ENCODE peak calls at places on chromosome 2, in seven cellular contexts. B is kidney; T is lower lobe of right lung; M is CD4-positive, alpha-beta memory T cell; Q is lung; Y is endothelial cell of umbilical vein; A is OCI-LY7. S is an unnamed sample. For H3K4me1, the result is how much of the 10 kb centered on the place peaks cover.

GRCh38 chr2:210072493-210072892 is 70.1 kb downstream of the RPE start:
- DNase-seq in M (no peak), Q (no peak), A (no peak), T (no peak), B (no peak), Y (no peak), S (no peak)

GRCh38 chr2:4635289-4635688 is 931.9 kb downstream of the DCDC2C start:
- DNase-seq in Q (no peak), A (no peak), M (no peak), T (no peak), B (no peak), Y (peak), S (no peak)

GRCh38 chr2:195434346-195434745 is 222.7 kb upstream of the SLC39A10 start:
- DNase-seq in B (no peak), T (no peak), M (no peak), Q (no peak), A (no peak), Y (no peak), S (no peak)

GRCh38 chr2:211077216-211077764 is 520.9 kb downstream of the CPS1 start:
- DNase-seq in A (no peak), T (no peak), B (no peak), Y (no peak), M (no peak), Q (no peak), S (no peak)

GRCh38 chr2:101400048-101400447 is 12.7 kb upstream of the CREG2 start:
- DNase-seq in M (no peak), T (no peak), B (no peak), Q (no peak), A (no peak), Y (no peak), S (no peak)

GRCh38 chr2:33496150-33496549 is 19.7 kb downstream of the RASGRP3 start:
- DNase-seq in T (no peak), A (no peak), M (no peak), Y (peak), Q (no peak), B (no peak), S (no peak)

GRCh38 chr2:240129311-240129710 is 6.8 kb downstream of the COPS9 start:
- DNase-seq in Q (no peak), B (peak), T (peak), M (no peak), A (no peak), Y (no peak), S (no peak)

GRCh38 chr2:107091163-107091864 is 205.3 kb upstream of the ST6GAL2 start:
- DNase-seq in Y (no peak), B (no peak), T (no peak), M (no peak), Q (no peak), A (no peak), S (no peak)

GRCh38 chr2:147364597-147364996 is 480.2 kb upstream of the ACVR2A start:
- DNase-seq in Y (no peak), B (no peak), Q (no peak), M (peak), T (no peak), A (peak), S (no peak)

GRCh38 chr2:239602290-239603282 is 201.8 kb upstream of the HDAC4 start:
- DNase-seq in M (peak), A (no peak), Y (no peak), Q (no peak), T (peak), B (no peak), S (no peak)

GRCh38 chr2:75667884-75668283 is 21.3 kb downstream of the MRPL19 start:
- DNase-seq in B (no peak), Q (no peak), Y (no peak), T (no peak), A (no peak), M (no peak), S (no peak)

GRCh38 chr2:240570531-240571313 is 2.4 kb downstream of the RNPEPL1 start:
- DNase-seq in T (peak), A (no peak), M (no peak), Y (no peak), B (peak), Q (no peak), S (no peak)

GRCh38 chr2:231413456-231413855 is 17.9 kb downstream of the B3GNT7 start:
- DNase-seq in A (no peak), B (peak), T (no peak), Q (no peak), M (no peak), Y (no peak), S (no peak)

GRCh38 chr2:109521751-109522374 is 91.9 kb downstream of the SEPTIN10 start:
- DNase-seq in M (no peak), Y (no peak), T (no peak), A (no peak), Q (no peak), B (peak), S (no peak)

DNA sequence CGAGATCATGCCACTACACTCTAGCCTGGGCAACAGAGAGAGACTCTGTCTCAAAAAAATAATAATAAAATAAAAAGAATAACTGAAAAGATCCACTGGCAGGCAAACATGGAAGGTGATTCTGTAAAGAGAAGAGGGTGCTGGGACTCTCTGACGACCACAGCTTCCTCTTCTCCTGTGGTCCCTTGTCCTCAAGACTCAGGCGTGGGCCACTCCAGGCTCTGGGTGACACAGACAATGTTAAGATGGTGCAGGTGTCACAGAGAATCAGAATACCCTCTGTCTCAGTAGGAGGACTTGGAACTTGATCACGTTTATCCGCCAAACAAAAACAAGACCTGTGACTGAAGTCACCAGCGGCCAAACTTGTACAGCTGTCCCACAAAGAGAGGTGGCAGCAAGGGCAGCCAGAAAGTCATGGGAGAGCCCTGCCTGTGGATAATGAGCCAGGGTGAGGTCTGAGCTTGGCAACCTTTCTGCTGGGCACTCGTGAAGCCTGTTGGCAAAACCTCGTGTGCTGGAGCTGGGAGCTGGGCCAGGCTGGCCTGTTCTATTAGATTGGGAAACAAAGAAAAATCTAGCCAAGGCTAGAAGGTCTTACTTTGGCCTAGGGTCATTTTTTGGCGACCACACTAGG is 76.4 kb upstream of the ITGA6 start:
- DNase-seq in Q (peak), A (no peak), B (no peak), T (peak), Y (no peak), M (no peak), S (no peak)
- H3K4me1 ChIP-seq in Q (under half), A (under half), B (under half), T (under half), Y (under half), M (under half), S (under half)

DNA sequence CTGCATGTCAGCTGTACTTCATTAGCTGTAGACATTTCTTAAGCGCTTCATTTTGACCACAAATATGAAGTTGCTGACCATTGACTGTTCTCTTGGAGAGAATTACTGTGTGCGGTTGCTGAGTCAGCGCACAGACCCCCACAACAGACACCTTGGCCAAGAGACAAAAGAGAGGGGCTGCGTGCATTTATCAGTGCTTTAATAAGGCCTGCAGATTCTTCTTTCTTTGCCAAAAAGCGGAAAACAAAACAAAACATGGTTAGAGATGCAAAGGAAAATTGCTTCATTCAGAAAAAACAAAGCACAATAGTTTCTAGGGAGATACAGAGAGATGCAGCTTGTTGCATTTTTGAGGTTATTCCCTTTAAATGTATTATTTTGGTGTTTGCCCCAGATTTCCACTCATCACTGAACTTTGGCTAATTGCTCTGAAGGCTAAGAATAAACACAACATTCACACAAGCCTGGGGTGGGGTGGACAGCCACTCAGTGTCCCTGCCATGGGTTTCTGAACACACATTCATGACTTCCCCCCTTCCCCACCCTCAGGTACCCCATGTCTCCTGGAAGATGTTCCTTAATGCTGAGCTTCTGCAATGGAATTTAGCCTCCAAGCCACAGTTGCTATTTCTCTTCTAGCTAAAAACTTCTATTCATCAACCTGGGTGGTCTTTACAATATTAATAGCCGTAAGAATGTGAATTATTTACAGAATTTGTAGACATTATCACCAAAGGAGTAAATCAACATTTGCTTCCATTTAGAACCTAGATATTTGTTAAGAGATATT is 174.9 kb downstream of the ACKR3 start:
- DNase-seq in Q (no peak), A (no peak), B (no peak), M (no peak), T (no peak), Y (no peak), S (no peak)
- H3K4me3 ChIP-seq in Q (no peak), A (no peak), B (no peak), M (no peak), T (no peak), Y (no peak), S (no peak)

GRCh38 chr2:219408101-219409030 is 9.8 kb upstream of the DES start:
- DNase-seq in Y (no peak), Q (no peak), T (no peak), A (no peak), M (no peak), B (no peak), S (no peak)

GRCh38 chr2:219405958-219406860 is 12.0 kb upstream of the DES start:
- DNase-seq in Y (no peak), T (no peak), B (no peak), A (no peak), Q (no peak), M (no peak), S (no peak)

GRCh38 chr2:219404954-219405353 is 13.2 kb upstream of the DES start:
- DNase-seq in B (no peak), A (no peak), Y (no peak), T (no peak), M (no peak), Q (no peak), S (no peak)

GRCh38 chr2:219405451-219405850 is 12.7 kb upstream of the DES start:
- DNase-seq in M (no peak), T (no peak), B (no peak), Q (no peak), Y (no peak), A (no peak), S (no peak)

DNA sequence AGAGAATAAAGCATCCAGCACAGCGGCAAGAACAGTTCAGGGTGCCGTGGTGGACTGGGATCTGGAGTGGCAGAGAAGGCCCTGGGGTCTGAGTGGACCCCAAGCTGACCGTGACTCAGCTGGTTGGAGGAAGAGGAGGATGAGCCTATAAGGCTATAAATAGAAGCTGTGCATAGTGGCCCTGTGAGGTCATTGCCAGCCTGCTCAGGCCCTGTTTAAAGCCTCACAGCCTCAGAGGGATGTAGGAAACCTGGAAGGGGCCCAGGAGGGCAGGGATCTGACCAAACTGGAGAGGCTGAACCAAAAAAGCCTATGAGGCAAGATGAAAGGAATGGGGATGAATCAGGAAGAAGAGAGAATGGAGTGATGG is 11.3 kb upstream of the DES start:
- DNase-seq in A (no peak), Q (no peak), Y (no peak), T (no peak), B (no peak), M (no peak), S (no peak)
- H3K4me1 ChIP-seq in A (under half), Q (under half), Y (under half), T (under half), B (under half), M (under half), S (under half)

DNA sequence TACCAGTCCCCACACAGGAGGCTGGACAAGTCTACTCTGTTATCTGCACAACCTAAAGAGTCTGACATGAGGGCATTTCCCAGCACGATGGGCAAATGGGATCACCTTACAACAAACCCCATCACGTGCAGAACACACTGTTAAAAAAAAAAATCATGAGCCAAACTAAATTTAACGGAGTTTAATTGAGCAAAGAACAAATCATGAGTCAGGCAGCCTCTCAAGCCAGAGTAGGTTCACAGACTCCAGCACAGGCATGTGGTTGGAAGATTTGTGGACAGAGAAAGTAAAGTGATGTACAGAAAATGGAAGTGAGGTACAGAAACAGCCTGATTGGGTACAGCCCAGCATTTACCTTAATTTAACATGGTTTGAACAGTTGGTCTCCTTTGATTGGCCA is 59.9 kb downstream of the KYNU start:
- DNase-seq in Y (no peak), T (no peak), A (no peak), B (no peak), Q (no peak), M (no peak), S (no peak)
- H3K4me3 ChIP-seq in Y (no peak), T (no peak), A (no peak), B (no peak), Q (no peak), M (no peak), S (no peak)

GRCh38 chr2:43041167-43041566 is 185.2 kb downstream of the ZFP36L2 start:
- DNase-seq in Y (no peak), M (no peak), T (no peak), Q (no peak), B (peak), A (no peak), S (no peak)

GRCh38 chr2:43038034-43038719 is 188.2 kb downstream of the ZFP36L2 start:
- DNase-seq in Y (no peak), M (no peak), T (no peak), B (peak), A (no peak), Q (no peak), S (no peak)

GRCh38 chr2:43040084-43040854 is 186.1 kb downstream of the ZFP36L2 start:
- DNase-seq in Q (no peak), T (no peak), A (no peak), M (no peak), Y (no peak), B (peak), S (no peak)

GRCh38 chr2:43038720-43039099 is 187.7 kb downstream of the ZFP36L2 start:
- DNase-seq in Q (no peak), M (no peak), A (no peak), B (peak), T (no peak), Y (no peak), S (no peak)

GRCh38 chr2:43039376-43040080 is 186.9 kb downstream of the ZFP36L2 start:
- DNase-seq in T (no peak), Y (no peak), B (peak), Q (no peak), A (no peak), M (no peak), S (no peak)
- H3K4me1 ChIP-seq in T (under half), Y (under half), B (under half), Q (under half), A (under half), M (under half), S (under half)

DNA sequence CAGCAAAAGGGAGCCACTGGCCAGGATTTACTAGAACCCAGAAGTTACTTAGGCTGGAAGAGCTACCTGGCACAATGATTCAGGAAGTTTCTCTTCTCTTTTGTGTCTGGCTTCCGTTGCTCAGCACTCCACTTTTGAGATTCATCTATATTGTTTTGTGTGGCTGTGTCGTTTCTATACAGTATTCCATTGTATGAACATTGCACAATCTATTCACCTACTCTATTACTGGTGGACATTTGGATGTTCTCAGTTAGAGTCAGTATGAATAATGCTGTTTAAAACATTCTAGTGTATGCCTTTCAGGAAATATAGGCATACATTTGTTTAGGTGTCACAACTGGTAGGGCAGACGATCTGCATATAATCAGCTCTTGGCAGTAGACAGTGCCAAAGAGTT is 36.3 kb upstream of the EPHA4 start:
- DNase-seq in Y (no peak), Q (no peak), B (no peak), M (no peak), T (no peak), A (no peak), S (no peak)
- H3K4me3 ChIP-seq in Y (no peak), Q (no peak), B (no peak), M (no peak), T (no peak), A (no peak), S (no peak)

GRCh38 chr2:112184121-112184520 is 45.9 kb downstream of the FBLN7 start:
- DNase-seq in A (no peak), T (no peak), Q (no peak), M (no peak), Y (no peak), B (no peak), S (no peak)
- H3K4me1 ChIP-seq in A (under half), T (under half), Q (under half), M (half or more), Y (under half), B (under half), S (half or more)

GRCh38 chr2:55864351-55865084 is 59.1 kb downstream of the EFEMP1 start:
- DNase-seq in Q (no peak), M (no peak), Y (no peak), B (no peak), T (no peak), A (no peak), S (no peak)

GRCh38 chr2:55865095-55865835 is 58.3 kb downstream of the EFEMP1 start:
- DNase-seq in M (no peak), T (no peak), Q (no peak), A (no peak), Y (peak), B (no peak), S (no peak)

GRCh38 chr2:55862269-55862668 is 61.3 kb downstream of the EFEMP1 start:
- DNase-seq in Y (peak), M (no peak), B (no peak), T (no peak), A (no peak), Q (peak), S (no peak)

GRCh38 chr2:55861733-55862132 is 61.8 kb downstream of the EFEMP1 start:
- DNase-seq in Y (no peak), Q (no peak), B (no peak), A (no peak), M (no peak), T (no peak), S (no peak)

DNA sequence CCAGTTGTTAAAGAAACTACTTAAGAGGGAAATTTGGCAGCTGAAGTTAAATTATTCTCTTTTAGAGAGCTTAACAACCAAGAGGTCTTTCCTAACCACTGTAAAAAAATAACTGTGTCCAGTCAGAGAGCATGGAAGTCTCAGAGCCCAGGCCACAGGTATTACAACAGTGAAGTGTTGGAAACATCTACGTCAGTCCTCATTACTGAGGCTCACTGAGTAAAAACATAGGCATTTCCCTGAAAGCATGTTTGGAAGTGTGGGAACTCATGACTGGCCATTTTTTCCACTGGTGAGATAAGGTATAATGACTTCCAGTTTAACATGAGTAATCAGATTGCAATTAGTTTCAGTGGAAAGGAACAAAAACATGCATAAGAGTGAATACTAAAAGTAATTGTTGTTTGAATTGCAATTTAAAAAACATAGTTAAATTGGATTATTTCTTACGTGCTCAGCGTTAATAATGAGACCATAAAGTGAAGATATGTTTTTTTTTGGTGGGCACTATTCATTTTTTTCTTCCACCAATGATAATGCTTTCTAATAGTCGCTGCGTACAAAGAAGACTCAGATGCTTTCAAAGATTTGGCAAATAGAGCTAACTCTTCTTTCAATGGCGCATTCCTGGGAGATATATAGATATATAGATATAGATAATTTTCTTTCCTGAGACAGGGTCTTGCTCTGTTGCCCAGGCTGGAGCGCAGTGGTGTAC is 60.8 kb downstream of the EFEMP1 start:
- DNase-seq in T (no peak), M (no peak), Y (peak), B (no peak), A (no peak), Q (peak), S (no peak)
- H3K4me3 ChIP-seq in T (no peak), M (no peak), Y (no peak), B (no peak), A (no peak), Q (no peak), S (no peak)

S was measured in effector memory CD4-positive, alpha-beta T cell.